ENCODE peak calls at places on chromosomes 11 and 22, in five cellular contexts. Y is B cell, C is HCT116, W is mucosa of descending colon, T is IMR-90. Z is an unnamed sample.

GRCh38 chr11:112173152-112173551 is 2.2 kb upstream of the BCO2 start:
- DNase-seq in Y (no peak), C (no peak), W (no peak), T (no peak), Z (no peak)

GRCh38 chr11:31214337-31214736 is 155.2 kb downstream of the DCDC1 start:
- DNase-seq in Y (no peak), C (no peak), W (no peak), T (no peak), Z (no peak)

GRCh38 chr11:59810189-59810910 is at the start of gene MRPL16:
- DNase-seq in Y (peak), C (peak), W (peak), T (peak), Z (peak)

GRCh38 chr11:70743941-70744351 is 345.6 kb downstream of the CTTN start:
- DNase-seq in Y (no peak), C (no peak), W (no peak), T (no peak), Z (no peak)

GRCh38 chr11:29432719-29433325 is 584.0 kb downstream of the KCNA4 start:
- DNase-seq in Y (no peak), C (peak), W (no peak), T (peak), Z (no peak)

GRCh38 chr11:26905368-26905767 is 88.5 kb upstream of the FIBIN start:
- DNase-seq in Y (no peak), C (no peak), W (no peak), T (peak), Z (no peak)

GRCh38 chr11:7559404-7560283 is 45.8 kb downstream of the PPFIBP2 start:
- DNase-seq in Y (no peak), C (no peak), W (no peak), T (no peak), Z (no peak)

GRCh38 chr22:37187891-37188761 is at the start of gene C1QTNF6:
- DNase-seq in Y (peak), C (no peak), W (peak), T (peak), Z (peak)

GRCh38 chr11:36478700-36479329 is 31.3 kb downstream of the TRAF6 start:
- DNase-seq in Y (no peak), C (peak), W (no peak), T (peak), Z (peak)

GRCh38 chr22:20207277-20208025 is 56.6 kb upstream of the CCDC188 start:
- DNase-seq in Y (no peak), C (no peak), W (no peak), T (no peak), Z (no peak)

GRCh38 chr11:62461740-62462522 is 43.1 kb downstream of the SCGB1A1 start:
- DNase-seq in Y (no peak), C (no peak), W (no peak), T (peak), Z (no peak)

GRCh38 chr11:60866911-60867870 is at the start of gene ZP1:
- DNase-seq in Y (no peak), C (no peak), W (no peak), T (no peak), Z (no peak)

GRCh38 chr11:118058311-118059230 is 18.3 kb upstream of the TMPRSS4 start:
- DNase-seq in Y (no peak), C (no peak), W (no peak), T (no peak), Z (no peak)

GRCh38 chr11:9758676-9759518 is 95.0 kb downstream of the SWAP70 start:
- DNase-seq in Y (peak), C (peak), W (peak), T (peak), Z (peak)

GRCh38 chr11:44453871-44454270 is 111.6 kb upstream of the CD82 start:
- DNase-seq in Y (no peak), C (no peak), W (no peak), T (no peak), Z (no peak)

GRCh38 chr11:104206936-104207335 is 43.0 kb upstream of the PDGFD start:
- DNase-seq in Y (no peak), C (no peak), W (no peak), T (no peak), Z (no peak)

GRCh38 chr11:45652781-45653180 is 12.6 kb downstream of the CHST1 start:
- DNase-seq in Y (no peak), C (no peak), W (no peak), T (peak), Z (no peak)

GRCh38 chr11:8699903-8700302 is 17.3 kb downstream of the RPL27A start:
- DNase-seq in Y (no peak), C (no peak), W (no peak), T (peak), Z (no peak)

GRCh38 chr11:109071712-109072524 is 350.1 kb upstream of the C11orf87 start:
- DNase-seq in Y (no peak), C (no peak), W (no peak), T (peak), Z (no peak)

GRCh38 chr11:76609736-76610370 is 60.7 kb downstream of the LRRC32 start:
- DNase-seq in Y (peak), C (no peak), W (no peak), T (no peak), Z (no peak)

GRCh38 chr11:10679644-10680043 is 13.9 kb downstream of the IRAG1 start:
- DNase-seq in Y (no peak), C (no peak), W (no peak), T (no peak), Z (no peak)

GRCh38 chr11:9315078-9315688 is 790 bp upstream of the TMEM41B start:
- DNase-seq in Y (no peak), C (no peak), W (peak), T (peak), Z (no peak)

GRCh38 chr22:21832291-21833290 is 34.9 kb downstream of the MAPK1 start:
- DNase-seq in Y (no peak), C (no peak), W (no peak), T (peak), Z (peak)

GRCh38 chr22:47567126-47567730 is 804.8 kb downstream of the TBC1D22A start:
- DNase-seq in Y (no peak), C (no peak), W (no peak), T (no peak), Z (no peak)

GRCh38 chr11:117686711-117687110 is 110.3 kb downstream of the DSCAML1 start:
- DNase-seq in Y (no peak), C (no peak), W (no peak), T (no peak), Z (no peak)

GRCh38 chr11:109733245-109733644 is 311.3 kb downstream of the C11orf87 start:
- DNase-seq in Y (no peak), C (no peak), W (no peak), T (peak), Z (no peak)

GRCh38 chr11:113457784-113458183 is 17.4 kb downstream of the DRD2 start:
- DNase-seq in Y (no peak), C (no peak), W (no peak), T (no peak), Z (no peak)

GRCh38 chr11:6203327-6203726 is 2.0 kb upstream of the C11orf42 start:
- DNase-seq in Y (no peak), C (no peak), W (no peak), T (no peak), Z (peak)

GRCh38 chr22:42925598-42925997 is 68.5 kb upstream of the ARFGAP3 start:
- DNase-seq in Y (no peak), C (no peak), W (no peak), T (no peak), Z (peak)

GRCh38 chr11:97888641-97889040 is 1132.1 kb upstream of the CNTN5 start:
- DNase-seq in Y (no peak), C (no peak), W (no peak), T (no peak), Z (no peak)

GRCh38 chr22:45638834-45639746 is 32.5 kb upstream of the ATXN10 start:
- DNase-seq in Y (no peak), C (peak), W (peak), T (no peak), Z (no peak)
- TF ChIP-seq CTCF in Y (no peak), C (no peak), W (no peak), T (no peak), Z (no peak)

DNA sequence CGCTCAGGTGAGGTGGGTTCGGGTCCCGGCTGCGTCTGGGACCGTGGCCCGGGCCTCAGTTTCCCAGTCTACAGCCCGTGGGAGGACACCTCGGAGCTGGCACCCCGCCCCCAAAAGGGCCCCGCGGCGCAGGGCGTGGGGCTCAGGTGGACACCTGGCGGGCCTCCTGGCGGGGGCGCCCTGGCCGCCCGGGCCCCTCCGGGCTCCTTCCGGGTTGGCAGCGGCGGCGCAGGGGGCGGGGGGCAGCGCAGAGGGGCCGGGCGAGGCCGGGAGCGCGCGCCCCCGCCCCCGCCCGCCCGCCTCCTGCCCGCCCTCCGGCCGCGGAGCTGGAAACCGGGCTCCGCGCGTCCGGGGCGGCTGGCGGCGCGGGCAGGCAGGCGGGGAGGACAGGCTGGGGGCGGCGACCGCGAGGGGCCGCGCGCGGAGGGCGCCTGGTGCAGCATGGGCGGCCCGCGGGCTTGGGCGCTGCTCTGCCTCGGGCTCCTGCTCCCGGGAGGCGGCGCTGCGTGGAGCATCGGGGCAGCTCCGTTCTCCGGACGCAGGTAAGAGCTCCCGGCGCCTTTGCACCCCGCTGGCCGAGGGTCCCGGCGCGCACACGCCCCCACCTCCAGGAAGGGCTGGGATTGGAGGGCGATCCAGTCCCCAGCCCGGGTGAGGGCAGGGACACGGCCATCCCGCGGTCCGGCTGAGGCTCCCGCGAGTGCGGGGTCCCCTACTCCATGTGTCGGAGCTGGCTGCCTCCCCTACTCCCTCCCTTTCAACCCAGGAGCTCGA is at the start of gene EMID1:
- DNase-seq in Y (peak), C (no peak), W (peak), T (peak), Z (peak)
- TF ChIP-seq CTCF in Y (no peak), C (no peak), W (no peak), T (peak), Z (no peak)

GRCh38 chr22:23386822-23387580 is 193.1 kb downstream of the IGLL1 start:
- DNase-seq in Y (peak), C (no peak), W (no peak), T (no peak), Z (no peak)

GRCh38 chr22:23386245-23386631 is 193.9 kb downstream of the IGLL1 start:
- DNase-seq in Y (no peak), C (no peak), W (no peak), T (no peak), Z (no peak)

GRCh38 chr22:23384451-23384850 is 195.6 kb downstream of the IGLL1 start:
- DNase-seq in Y (peak), C (no peak), W (no peak), T (no peak), Z (no peak)

GRCh38 chr22:23384899-23385298 is 195.2 kb downstream of the IGLL1 start:
- DNase-seq in Y (no peak), C (no peak), W (no peak), T (no peak), Z (no peak)

DNA sequence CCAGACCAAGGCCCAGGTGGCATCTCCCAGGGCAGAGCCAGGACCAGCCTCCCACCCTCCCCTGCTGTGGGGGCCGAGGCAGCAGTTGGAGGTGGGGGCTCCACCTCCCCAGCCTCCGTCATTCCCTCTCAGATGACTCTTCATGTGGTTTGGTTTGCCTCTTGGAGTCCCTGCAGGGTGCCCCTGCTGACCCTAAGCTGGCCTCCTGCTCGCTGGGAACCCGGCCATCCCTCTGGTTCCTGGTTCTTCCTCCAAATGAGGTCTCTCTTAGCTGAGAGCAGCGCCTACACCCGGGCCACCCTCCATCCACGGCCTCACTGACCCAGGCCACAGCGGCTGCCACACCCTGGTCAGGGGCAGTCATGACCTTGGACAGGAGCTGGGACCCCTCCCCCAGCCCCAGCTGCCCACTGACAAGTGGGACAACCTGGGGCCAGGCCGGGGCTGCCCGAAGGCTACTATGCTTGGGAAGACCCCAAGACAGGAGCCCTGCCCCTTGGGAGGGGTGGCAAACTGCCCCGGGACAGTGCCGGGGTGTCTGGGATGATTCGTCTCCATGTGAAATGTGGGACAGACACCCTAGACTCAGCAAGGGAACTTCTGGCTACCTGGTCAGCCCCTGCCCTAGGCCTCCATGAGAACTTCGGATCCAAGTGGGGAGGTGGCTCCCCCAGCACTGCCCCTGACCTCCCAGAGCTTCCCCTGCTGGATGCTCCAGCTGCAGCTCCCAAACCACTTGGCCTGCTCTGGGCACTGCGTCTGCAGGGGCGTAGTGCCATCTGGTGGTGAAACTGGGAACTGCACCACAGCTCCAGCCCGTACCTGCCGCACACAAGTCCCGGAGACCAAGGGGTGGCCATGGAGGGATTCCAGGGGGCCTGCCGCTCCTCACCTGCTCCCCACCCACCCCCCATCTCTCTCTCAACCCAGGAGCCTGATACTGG is 194.5 kb downstream of the IGLL1 start:
- DNase-seq in Y (peak), C (peak), W (peak), T (peak), Z (peak)
- TF ChIP-seq CTCF in Y (peak), C (peak), W (peak), T (peak), Z (peak)

GRCh38 chr11:32487270-32487669 is 51.9 kb upstream of the WT1 start:
- DNase-seq in Y (no peak), C (peak), W (no peak), T (no peak), Z (no peak)
- TF ChIP-seq CTCF in Y (no peak), C (no peak), W (no peak), T (no peak), Z (no peak)

GRCh38 chr11:115361025-115361424 is 143.2 kb downstream of the CADM1 start:
- DNase-seq in Y (no peak), C (no peak), W (no peak), T (no peak), Z (no peak)

GRCh38 chr11:115357066-115357465 is 147.1 kb downstream of the CADM1 start:
- DNase-seq in Y (no peak), C (no peak), W (no peak), T (no peak), Z (no peak)

GRCh38 chr11:115363426-115363825 is 140.8 kb downstream of the CADM1 start:
- DNase-seq in Y (no peak), C (no peak), W (no peak), T (no peak), Z (no peak)

GRCh38 chr11:115362997-115363396 is 141.2 kb downstream of the CADM1 start:
- DNase-seq in Y (no peak), C (no peak), W (no peak), T (no peak), Z (no peak)

DNA sequence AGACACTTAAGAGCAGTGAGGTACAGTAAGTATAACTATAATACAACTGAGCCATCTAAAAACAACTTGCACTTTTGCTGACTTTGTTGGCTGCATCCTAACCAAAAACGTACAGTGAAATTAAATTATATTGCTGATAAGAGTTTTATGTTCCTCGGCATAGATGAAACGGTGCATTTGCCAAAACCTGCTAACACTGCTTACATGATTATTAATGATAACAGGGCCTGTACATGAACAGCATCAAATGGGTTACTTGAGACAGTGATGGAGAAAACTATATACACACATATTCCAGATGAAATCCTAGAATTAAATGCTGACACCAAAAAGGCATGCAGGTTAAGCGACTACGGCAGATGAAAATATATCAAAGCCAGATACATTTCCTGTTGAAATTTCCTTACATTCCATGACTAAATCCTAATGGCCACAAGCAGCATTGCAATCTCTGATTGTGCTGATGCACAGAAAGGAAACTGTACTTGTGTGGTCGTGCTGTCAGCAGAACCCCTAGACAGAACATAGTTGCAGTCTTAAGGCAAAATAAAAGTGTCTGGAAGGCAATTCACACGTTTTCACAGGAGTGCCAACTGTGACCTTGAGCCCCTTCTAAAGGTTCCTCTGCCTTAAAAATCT is 143.9 kb downstream of the CADM1 start:
- DNase-seq in Y (no peak), C (no peak), W (no peak), T (peak), Z (no peak)
- TF ChIP-seq CTCF in Y (no peak), C (no peak), W (no peak), T (peak), Z (no peak)

GRCh38 chr11:34890812-34891211 is 25.4 kb downstream of the APIP start:
- DNase-seq in Y (no peak), C (peak), W (no peak), T (peak), Z (no peak)
- TF ChIP-seq CTCF in Y (peak), C (peak), W (no peak), T (peak), Z (peak)

DNA sequence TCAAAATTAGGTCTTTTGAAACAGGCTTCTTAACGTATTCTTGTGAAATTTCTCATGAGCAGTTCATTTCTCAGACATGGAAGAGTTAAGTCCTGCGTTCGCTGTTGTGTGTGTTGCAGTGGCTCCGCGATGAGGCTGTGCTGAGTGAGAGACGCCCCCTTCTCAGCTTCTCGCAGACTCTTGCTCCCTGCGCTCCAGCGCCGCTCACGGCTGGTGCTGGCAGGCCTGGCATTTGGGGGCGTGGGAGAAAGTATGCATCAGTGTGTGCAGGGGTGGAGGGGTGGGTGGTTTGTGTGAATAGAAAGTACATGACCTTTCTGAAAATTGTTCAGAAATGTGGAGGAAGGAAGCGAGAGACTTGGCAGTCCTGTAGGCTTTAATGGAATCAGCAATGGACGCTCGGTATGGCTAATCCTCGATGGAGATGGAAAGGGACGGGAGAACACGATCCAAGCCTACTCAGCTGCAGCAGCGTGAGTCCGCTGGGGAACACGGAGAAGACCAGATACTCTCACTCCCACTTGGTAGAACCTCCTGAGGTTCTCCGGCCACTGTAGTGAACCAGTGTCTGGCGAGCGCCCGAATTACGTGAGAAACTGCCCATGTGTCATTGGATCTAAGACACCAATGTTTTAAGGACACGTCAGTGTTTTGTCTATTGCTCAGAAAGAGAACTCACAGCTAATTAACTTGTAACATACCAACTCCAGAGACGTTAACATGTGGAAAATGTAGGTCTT is 5.9 kb downstream of the TAB1 start:
- DNase-seq in Y (no peak), C (no peak), W (no peak), T (peak), Z (peak)
- TF ChIP-seq CTCF in Y (no peak), C (no peak), W (no peak), T (peak), Z (no peak)

GRCh38 chr11:75548571-75549272 is 13.3 kb upstream of the SERPINH1 start:
- DNase-seq in Y (no peak), C (no peak), W (no peak), T (no peak), Z (no peak)

GRCh38 chr11:75547177-75547576 is 14.9 kb upstream of the SERPINH1 start:
- DNase-seq in Y (no peak), C (no peak), W (no peak), T (no peak), Z (no peak)

GRCh38 chr11:75549370-75549958 is 12.6 kb upstream of the SERPINH1 start:
- DNase-seq in Y (no peak), C (no peak), W (no peak), T (no peak), Z (no peak)

GRCh38 chr11:75543808-75544207 is 18.1 kb upstream of the GDPD5 start:
- DNase-seq in Y (no peak), C (no peak), W (peak), T (no peak), Z (no peak)

GRCh38 chr11:75547617-75548054 is 14.4 kb upstream of the SERPINH1 start:
- DNase-seq in Y (peak), C (no peak), W (peak), T (peak), Z (peak)
- TF ChIP-seq CTCF in Y (peak), C (peak), W (peak), T (peak), Z (peak)

GRCh38 chr11:106733518-106734162 is 284.6 kb downstream of the GUCY1A2 start:
- DNase-seq in Y (no peak), C (no peak), W (no peak), T (no peak), Z (no peak)
- TF ChIP-seq CTCF in Y (no peak), C (no peak), W (no peak), T (no peak), Z (no peak)